ENCODE peak calls at places on chromosomes 5 and 9, in nine cellular contexts. M, U, W, N, C, Q, D, A and S are unnamed samples.

GRCh38 chr5:150159741-150160179 is 4.1 kb upstream of the PDGFRB start:
- DNase-seq in M (no peak), U (peak), W (no peak), N (no peak), C (no peak), Q (peak), D (no peak), A (no peak), S (no peak)

GRCh38 chr5:41869739-41870620 is at the start of gene OXCT1:
- DNase-seq in M (peak), U (peak), W (peak), N (peak), C (peak), Q (peak), D (peak), A (peak), S (no peak)

GRCh38 chr5:150303070-150303595 is 428 bp upstream of the ARSI start:
- DNase-seq in M (no peak), U (no peak), W (no peak), N (no peak), C (no peak), Q (no peak), D (no peak), A (no peak), S (no peak)

GRCh38 chr5:150073086-150073625 is 13.2 kb downstream of the CSF1R start:
- DNase-seq in M (no peak), U (no peak), W (no peak), N (no peak), C (no peak), Q (no peak), D (no peak), A (no peak), S (no peak)

GRCh38 chr5:150519560-150519945 is 11.6 kb downstream of the NDST1 start:
- DNase-seq in M (no peak), U (no peak), W (no peak), N (no peak), C (no peak), Q (no peak), D (no peak), A (no peak), S (no peak)

GRCh38 chr9:114287763-114288232 is 35.1 kb upstream of the ORM1 start:
- DNase-seq in M (no peak), U (no peak), W (no peak), N (no peak), C (no peak), Q (no peak), D (no peak), A (no peak), S (no peak)

GRCh38 chr5:172642046-172642409 is 965 bp downstream of the NEURL1B start:
- DNase-seq in M (no peak), U (no peak), W (no peak), N (no peak), C (no peak), Q (peak), D (no peak), A (no peak), S (no peak)

GRCh38 chr5:76548525-76549229 is 74.5 kb downstream of the F2RL2 start:
- DNase-seq in M (no peak), U (no peak), W (no peak), N (no peak), C (no peak), Q (no peak), D (no peak), A (no peak), S (no peak)

GRCh38 chr5:117943521-117943920 is 1044.8 kb downstream of the DTWD2 start:
- DNase-seq in M (no peak), U (no peak), W (no peak), N (no peak), C (no peak), Q (no peak), D (no peak), A (no peak), S (no peak)